ENCODE peak calls at places on chromosomes 11 and 22, in five cellular contexts. N is stimulated activated CD4-positive, alpha-beta T cell treated with anti-CD3 and anti-CD28 coated beads, Interleukin-4, amount 100 ng/mL, for 48 hours; Q is T-cell; F is OCI-LY7; Y is BJ. I is an unnamed sample.

GRCh38 chr11:22711212-22711770 is 44.9 kb downstream of the GAS2 start:
- DNase-seq in N (no peak), Q (no peak), F (no peak), Y (no peak), I (no peak)

GRCh38 chr11:15201586-15201985 is 86.9 kb downstream of the INSC start:
- DNase-seq in N (no peak), Q (no peak), F (no peak), Y (no peak), I (no peak)

GRCh38 chr11:112932593-112932992 is 28.6 kb upstream of the NCAM1 start:
- DNase-seq in N (no peak), Q (no peak), F (no peak), Y (no peak), I (no peak)

GRCh38 chr11:34262601-34263081 is 95.2 kb downstream of the ABTB2 start:
- DNase-seq in N (no peak), Q (no peak), F (no peak), Y (no peak), I (no peak)

GRCh38 chr11:119196833-119197483 is 9.2 kb upstream of the CBL start:
- DNase-seq in N (peak), Q (peak), F (peak), Y (peak), I (peak)

GRCh38 chr11:121452609-121453150 is at the start of gene SORL1-AS1:
- DNase-seq in N (no peak), Q (peak), F (peak), Y (no peak), I (no peak)

GRCh38 chr11:130407978-130408377 is 20.4 kb downstream of the ADAMTS8 start:
- DNase-seq in N (no peak), Q (no peak), F (no peak), Y (peak), I (no peak)

GRCh38 chr11:8683115-8683807 is 669 bp downstream of the RPL27A start:
- DNase-seq in N (no peak), Q (no peak), F (peak), Y (no peak), I (no peak)

GRCh38 chr22:49199224-49199623 is 628.4 kb downstream of the BRD1 start:
- DNase-seq in N (no peak), Q (no peak), F (no peak), Y (no peak), I (no peak)

GRCh38 chr11:22703040-22703439 is 36.6 kb downstream of the GAS2 start:
- DNase-seq in N (no peak), Q (no peak), F (no peak), Y (no peak), I (no peak)

GRCh38 chr11:101482556-101483124 is 101.2 kb downstream of the TRPC6 start:
- DNase-seq in N (no peak), Q (no peak), F (no peak), Y (no peak), I (no peak)

GRCh38 chr11:60842688-60843605 is 1.0 kb downstream of the CCDC86 start:
- DNase-seq in N (no peak), Q (no peak), F (no peak), Y (no peak), I (no peak)

GRCh38 chr11:13942908-13943505 is 19.5 kb upstream of the SPON1 start:
- DNase-seq in N (no peak), Q (no peak), F (no peak), Y (no peak), I (no peak)

GRCh38 chr11:8328848-8329330 is 65.2 kb upstream of the LMO1 start:
- DNase-seq in N (peak), Q (peak), F (peak), Y (peak), I (peak)

GRCh38 chr11:13551834-13552233 is 56.0 kb upstream of the PTH start:
- DNase-seq in N (no peak), Q (no peak), F (no peak), Y (no peak), I (no peak)

GRCh38 chr11:69292221-69292648 is 1.7 kb upstream of the MYEOV start:
- DNase-seq in N (peak), Q (peak), F (peak), Y (no peak), I (peak)

GRCh38 chr22:24510694-24511625 is 15.8 kb downstream of the UPB1 start:
- DNase-seq in N (no peak), Q (no peak), F (peak), Y (no peak), I (peak)

GRCh38 chr11:58928082-58928574 is 11.2 kb upstream of the GLYATL1 start:
- DNase-seq in N (no peak), Q (no peak), F (no peak), Y (no peak), I (no peak)

GRCh38 chr11:58965246-58965985 is 26.1 kb downstream of the GLYATL1 start:
- DNase-seq in N (no peak), Q (no peak), F (no peak), Y (peak), I (no peak)

GRCh38 chr11:45534132-45534531 is 131.3 kb downstream of the CHST1 start:
- DNase-seq in N (no peak), Q (no peak), F (no peak), Y (no peak), I (no peak)

GRCh38 chr11:61694971-61695706 is 14.9 kb downstream of the DAGLA start:
- DNase-seq in N (no peak), Q (no peak), F (no peak), Y (no peak), I (no peak)

GRCh38 chr22:26479792-26480610 is 3.6 kb downstream of the HPS4 start:
- DNase-seq in N (no peak), Q (no peak), F (peak), Y (no peak), I (no peak)

GRCh38 chr22:27335102-27335660 is 466.4 kb downstream of the MN1 start:
- DNase-seq in N (no peak), Q (no peak), F (no peak), Y (no peak), I (no peak)

GRCh38 chr11:93251922-93252321 is 54.1 kb upstream of the SLC36A4 start:
- DNase-seq in N (no peak), Q (no peak), F (no peak), Y (no peak), I (no peak)

GRCh38 chr11:19433367-19433766 is 192.6 kb upstream of the E2F8 start:
- DNase-seq in N (no peak), Q (no peak), F (peak), Y (no peak), I (peak)

GRCh38 chr22:43114958-43115357 is 4.4 kb downstream of the BIK start:
- DNase-seq in N (no peak), Q (no peak), F (peak), Y (no peak), I (no peak)

GRCh38 chr22:23163665-23164064 is 16.6 kb upstream of the BCR start:
- DNase-seq in N (no peak), Q (no peak), F (no peak), Y (no peak), I (no peak)

GRCh38 chr11:17770048-17770652 is 35.6 kb downstream of the KCNC1 start:
- DNase-seq in N (no peak), Q (no peak), F (peak), Y (no peak), I (peak)

GRCh38 chr22:23060612-23061400 is 9.5 kb upstream of the GNAZ start:
- DNase-seq in N (no peak), Q (no peak), F (no peak), Y (no peak), I (no peak)

GRCh38 chr11:123833095-123833494 is 26.9 kb upstream of the OR6M1 start:
- DNase-seq in N (no peak), Q (no peak), F (no peak), Y (no peak), I (no peak)

GRCh38 chr11:67057410-67057757 is 737 bp downstream of the RHOD start:
- DNase-seq in N (no peak), Q (no peak), F (no peak), Y (no peak), I (no peak)

GRCh38 chr22:49035818-49036457 is 791.7 kb downstream of the BRD1 start:
- DNase-seq in N (no peak), Q (no peak), F (no peak), Y (no peak), I (no peak)

GRCh38 chr11:57324154-57324885 is 432 bp downstream of the TNKS1BP1 start:
- DNase-seq in N (no peak), Q (no peak), F (no peak), Y (no peak), I (peak)

GRCh38 chr11:58958500-58958899 is 19.2 kb downstream of the GLYATL1 start:
- DNase-seq in N (peak), Q (peak), F (peak), Y (no peak), I (peak)

GRCh38 chr11:19377855-19378254 is 137.1 kb upstream of the E2F8 start:
- DNase-seq in N (no peak), Q (no peak), F (no peak), Y (no peak), I (no peak)

GRCh38 chr22:39087881-39088687 is 9.0 kb upstream of the APOBEC3H start:
- DNase-seq in N (no peak), Q (no peak), F (no peak), Y (no peak), I (no peak)

GRCh38 chr11:110374921-110375320 is 54.8 kb upstream of the FDX1 start:
- DNase-seq in N (no peak), Q (no peak), F (no peak), Y (no peak), I (no peak)

GRCh38 chr11:76313913-76314740 is 66.8 kb downstream of the THAP12 start:
- DNase-seq in N (no peak), Q (no peak), F (no peak), Y (no peak), I (no peak)

GRCh38 chr11:75427181-75427580 is 5.8 kb downstream of the KLHL35 start:
- DNase-seq in N (no peak), Q (no peak), F (no peak), Y (no peak), I (no peak)

GRCh38 chr11:120632579-120632978 is 121.0 kb downstream of the GRIK4 start:
- DNase-seq in N (no peak), Q (no peak), F (peak), Y (no peak), I (peak)